ENCODE peak calls at places on chromosomes 16 and 17, in nine cellular contexts. M, W, O, P, H, E, V, A and Q are unnamed samples.

GRCh38 chr16:68776821-68777485 is 39.9 kb downstream of the CDH1 start:
- DNase-seq in H (no peak), P (no peak), V (no peak), M (no peak), A (no peak), W (no peak), E (no peak), O (peak; percentile 83), Q (no peak)

GRCh38 chr17:28369684-28370034 is 448 bp downstream of the VTN start:
- DNase-seq in A (no peak), P (no peak), V (no peak), M (no peak), H (peak; percentile 36), E (no peak), O (no peak), W (no peak), Q (no peak)

GRCh38 chr16:65956100-65956499 is 410.4 kb upstream of the CDH5 start:
- DNase-seq in H (no peak), M (no peak), A (no peak), P (no peak), W (no peak), E (no peak), O (no peak), V (no peak), Q (no peak)

GRCh38 chr17:68884888-68885287 is 70.3 kb downstream of the ABCA8 start:
- DNase-seq in W (no peak), E (no peak), A (no peak), V (no peak), M (no peak), H (no peak), O (no peak), P (no peak), Q (no peak)

GRCh38 chr17:40092581-40092980 is 7.8 kb downstream of the NR1D1 start:
- DNase-seq in V (no peak), A (no peak), M (no peak), H (no peak), E (no peak), P (no peak), O (no peak), W (no peak), Q (no peak)

GRCh38 chr17:15516150-15516549 is 47.1 kb downstream of the TVP23C start:
- DNase-seq in E (no peak), A (no peak), P (no peak), W (no peak), H (no peak), V (no peak), O (peak; percentile 85), M (no peak), Q (no peak)

GRCh38 chr16:9040766-9041430 is 50.5 kb upstream of the HAPSTR1 start:
- DNase-seq in H (no peak), V (no peak), A (no peak), E (no peak), W (no peak), O (no peak), P (no peak), M (no peak), Q (no peak)

GRCh38 chr16:75138636-75139035 is 9.7 kb upstream of the ZFP1 start:
- DNase-seq in A (no peak), P (no peak), V (no peak), O (no peak), H (no peak), E (no peak), W (no peak), M (no peak), Q (no peak)

GRCh38 chr17:76157759-76158158 is 16.7 kb upstream of the FOXJ1 start:
- DNase-seq in V (no peak), M (no peak), E (no peak), O (no peak), A (no peak), P (no peak), H (no peak), W (no peak), Q (no peak)

GRCh38 chr17:81483085-81483861 is 29.3 kb downstream of the ACTG1 start:
- DNase-seq in O (no peak), E (no peak), V (peak; percentile 75), A (peak; percentile 84), M (no peak), W (no peak), H (no peak), P (no peak), Q (no peak)

GRCh38 chr17:77324227-77324626 is 183.5 kb downstream of the SEC14L1 start:
- DNase-seq in E (no peak), W (no peak), V (no peak), H (no peak), P (no peak), M (no peak), A (no peak), O (no peak), Q (no peak)

GRCh38 chr16:77885596-77886295 is 97.4 kb downstream of the VAT1L start:
- DNase-seq in M (no peak), A (no peak), H (no peak), E (no peak), V (no peak), W (no peak), P (no peak), O (peak; percentile 56), Q (no peak)

GRCh38 chr17:47686661-47687327 is 7.2 kb upstream of the TBKBP1 start:
- DNase-seq in W (no peak), H (peak; percentile 68), P (no peak), V (no peak), O (peak; percentile 50), M (no peak), A (no peak), E (no peak), Q (no peak)

GRCh38 chr16:693364-693763 is 3.2 kb upstream of the WDR24 start:
- DNase-seq in M (no peak), V (no peak), W (no peak), P (no peak), H (no peak), E (no peak), O (no peak), A (no peak), Q (no peak)

DNA sequence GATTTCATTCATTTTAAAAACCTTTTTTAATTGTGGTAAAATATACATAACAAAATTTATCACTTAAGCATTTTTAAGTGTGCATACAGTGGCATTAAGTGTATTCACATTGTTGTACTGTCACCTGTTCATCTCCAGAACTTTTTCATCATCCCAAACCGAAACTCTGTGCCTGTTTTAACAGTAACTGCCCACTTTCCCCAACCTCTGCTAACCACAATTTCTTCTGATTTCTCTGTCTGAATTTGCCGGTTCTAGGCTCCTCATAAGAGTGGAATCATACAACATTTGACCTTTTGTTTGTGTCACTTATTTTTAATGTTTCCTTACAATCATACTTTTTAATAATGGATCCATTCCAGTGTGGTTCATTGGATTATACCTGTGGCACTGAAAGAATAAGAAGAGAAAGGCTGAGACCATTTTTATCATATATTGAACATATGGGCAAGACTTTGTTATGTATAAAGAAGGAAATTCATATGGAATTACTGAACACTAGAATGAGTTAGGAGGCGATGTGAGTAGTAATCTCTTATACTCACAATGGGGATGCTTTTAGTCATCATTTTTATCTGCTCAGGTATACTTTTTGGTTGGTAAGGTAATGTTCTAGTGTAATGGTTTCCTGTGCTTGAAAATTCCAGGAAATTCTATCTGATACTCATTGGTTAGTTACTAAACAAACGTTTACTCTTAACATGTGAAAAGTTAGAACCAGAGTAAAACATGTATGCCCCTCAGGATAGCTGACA is 10.8 kb downstream of the CYLD start:
- DNase-seq in V (no peak), A (no peak), O (no peak), E (no peak), H (no peak), W (no peak), P (no peak), M (no peak), Q (no peak)
- H3K4me3 ChIP-seq in V (no peak overlapping the region), A (no peak overlapping the region), O (no peak overlapping the region), E (no peak overlapping the region), H (no peak overlapping the region), W (no peak overlapping the region), P (no peak overlapping the region), M (no peak overlapping the region), Q (no peak overlapping the region)

DNA sequence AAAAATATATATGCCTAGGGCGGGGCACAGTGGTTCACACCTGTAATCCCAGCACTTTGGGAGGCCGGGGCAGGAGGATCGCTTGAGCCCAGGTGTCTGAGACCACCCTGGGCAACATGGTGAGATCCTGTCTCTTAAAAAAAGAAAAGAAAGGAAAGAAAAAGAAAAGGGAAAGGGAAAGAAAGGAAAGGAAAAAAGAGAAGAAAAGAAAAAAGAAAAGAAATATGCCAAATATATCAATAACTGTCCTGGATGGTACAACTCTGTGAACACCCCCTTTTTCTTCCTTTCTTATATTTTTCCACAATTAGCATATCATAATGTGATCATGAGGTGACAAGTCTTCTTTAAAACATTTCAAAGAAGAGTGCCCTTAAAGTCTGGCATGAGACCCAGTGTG is 44.8 kb downstream of the CUEDC1 start:
- DNase-seq in O (no peak), M (no peak), A (no peak), E (no peak), H (no peak), P (no peak), W (no peak), V (no peak), Q (no peak)
- H3K4me1 ChIP-seq in O (peaks cover 4% of the 10 kb centered on the region), M (peaks cover 1% of the 10 kb centered on the region), A (peaks cover 14% of the 10 kb centered on the region), E (peaks cover 39% of the 10 kb centered on the region), H (peaks cover 14% of the 10 kb centered on the region), P (no peaks in the 10 kb centered on the region), W (peaks cover 59% of the 10 kb centered on the region), V (no peaks in the 10 kb centered on the region), Q (no peaks in the 10 kb centered on the region)

GRCh38 chr17:12985431-12986285 is 32.2 kb downstream of the ELAC2 start:
- DNase-seq in A (no peak), M (no peak), W (no peak), E (no peak), V (no peak), P (no peak), H (no peak), O (peak; percentile 78), Q (no peak)
- H3K27ac ChIP-seq in A (no peak overlapping the region), M (no peak overlapping the region), W (no peak overlapping the region), E (no peak overlapping the region), V (no peak overlapping the region), P (no peak overlapping the region), H (peak overlapping the region; percentile 82), O (no peak overlapping the region), Q (no peak overlapping the region)

GRCh38 chr16:15857779-15858560 is 1.1 kb upstream of the MYH11 start:
- DNase-seq in W (peak; percentile 38), A (peak; percentile 58), O (peak; percentile 61), V (no peak), E (peak; percentile 62), P (no peak), H (peak; percentile 20), M (no peak), Q (no peak)
- H3K4me3 ChIP-seq in W (peak overlapping the region; percentile 54), A (peak overlapping the region; percentile 30), O (peak overlapping the region; percentile 54), V (no peak overlapping the region), E (peak overlapping the region; percentile 61), P (no peak overlapping the region), H (no peak overlapping the region), M (peak overlapping the region; percentile 54), Q (no peak overlapping the region)

DNA sequence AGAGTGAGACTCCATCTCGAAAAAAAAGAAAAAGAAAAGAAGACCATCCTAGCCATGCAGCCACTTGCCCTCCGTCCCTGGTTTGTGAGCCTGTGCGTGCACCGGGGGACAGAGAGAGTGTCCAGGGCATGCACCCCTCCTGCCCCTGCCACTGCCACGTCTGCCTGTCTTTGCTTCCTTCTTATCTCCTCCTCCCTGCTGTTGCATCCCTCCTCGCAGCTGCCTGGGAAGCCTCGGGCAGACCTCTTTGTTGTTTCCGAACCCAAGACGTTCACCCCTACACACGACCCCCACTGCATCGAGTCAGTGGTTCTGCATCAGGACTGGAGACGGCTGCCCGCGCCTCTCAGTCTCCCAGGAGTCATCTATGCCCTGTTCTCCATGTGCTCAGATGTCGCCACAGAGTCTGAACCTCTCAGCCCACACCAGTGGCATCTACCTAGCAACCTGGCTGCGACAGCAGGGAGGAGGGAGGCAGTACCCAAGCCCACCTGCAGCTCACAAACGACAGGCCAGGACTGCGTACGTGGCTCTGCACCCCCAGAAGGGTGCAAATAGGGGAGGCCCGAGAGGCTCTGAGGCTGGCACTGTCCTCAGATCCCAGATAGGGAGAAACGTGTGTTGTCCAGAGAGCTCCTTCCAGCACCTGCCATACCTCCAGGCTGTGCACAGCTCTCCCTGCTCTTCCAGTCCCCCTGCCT is 5.2 kb downstream of the TIMP2 start:
- DNase-seq in W (no peak), M (no peak), V (no peak), P (no peak), A (no peak), O (no peak), E (no peak), H (no peak), Q (no peak)
- H3K4me1 ChIP-seq in W (peaks cover 75% of the 10 kb centered on the region), M (peaks cover 7% of the 10 kb centered on the region), V (peaks cover 15% of the 10 kb centered on the region), P (peaks cover 9% of the 10 kb centered on the region), A (peaks cover 56% of the 10 kb centered on the region), O (peaks cover 36% of the 10 kb centered on the region), E (peaks cover 85% of the 10 kb centered on the region), H (peaks cover 41% of the 10 kb centered on the region), Q (peaks cover 12% of the 10 kb centered on the region)